ENCODE peak calls at places on chromosomes 16 and 17, in four cellular contexts. T is heart left ventricle, U is Karpas-422, J is tibial nerve. M is an unnamed sample.

GRCh38 chr17:82970818-82971610 is 108.4 kb upstream of the METRNL start:
- DNase-seq in T (no peak), J (no peak), U (no peak), M (no peak)

GRCh38 chr17:1123397-1124237 is 56.2 kb downstream of the ABR start:
- DNase-seq in T (no peak), J (no peak), U (no peak), M (no peak)

GRCh38 chr16:68490829-68491575 is 42.7 kb upstream of the SMPD3 start:
- DNase-seq in J (no peak), T (no peak), U (peak; percentile 53), M (no peak)

GRCh38 chr16:49652441-49653175 is 203.3 kb downstream of the ZNF423 start:
- DNase-seq in T (peak; percentile 43), U (no peak), J (peak; percentile 46), M (peak; percentile 85)

GRCh38 chr16:85153656-85154091 is 41.4 kb upstream of the CIBAR2 start:
- DNase-seq in J (no peak), U (no peak), T (peak; percentile 82), M (no peak)

GRCh38 chr17:7309628-7310027 is 2.2 kb downstream of the EIF5A start:
- DNase-seq in T (no peak), U (no peak), J (no peak), M (no peak)

GRCh38 chr17:2796164-2797140 is at the start of gene RAP1GAP2:
- DNase-seq in J (peak; percentile 34), U (no peak), T (peak; percentile 61), M (peak; percentile 77)

GRCh38 chr16:21326459-21326858 is 48.4 kb upstream of the CRYM start:
- DNase-seq in U (no peak), T (no peak), J (no peak), M (no peak)

GRCh38 chr17:1746975-1747543 is 4.4 kb downstream of the SERPINF2 start:
- DNase-seq in T (no peak), U (no peak), J (peak; percentile 56), M (no peak)

GRCh38 chr16:13391337-13391736 is 489.9 kb downstream of the SHISA9 start:
- DNase-seq in T (no peak), J (no peak), U (no peak), M (no peak)

GRCh38 chr16:3097266-3097665 is 1.8 kb downstream of the ZSCAN10 start:
- DNase-seq in U (no peak), J (no peak), T (no peak), M (no peak)
- H3K4me1 ChIP-seq in U (peaks cover 19% of the 10 kb centered on the region), J (peaks cover 7% of the 10 kb centered on the region), T (peaks cover 40% of the 10 kb centered on the region), M (peaks cover 8% of the 10 kb centered on the region)

DNA sequence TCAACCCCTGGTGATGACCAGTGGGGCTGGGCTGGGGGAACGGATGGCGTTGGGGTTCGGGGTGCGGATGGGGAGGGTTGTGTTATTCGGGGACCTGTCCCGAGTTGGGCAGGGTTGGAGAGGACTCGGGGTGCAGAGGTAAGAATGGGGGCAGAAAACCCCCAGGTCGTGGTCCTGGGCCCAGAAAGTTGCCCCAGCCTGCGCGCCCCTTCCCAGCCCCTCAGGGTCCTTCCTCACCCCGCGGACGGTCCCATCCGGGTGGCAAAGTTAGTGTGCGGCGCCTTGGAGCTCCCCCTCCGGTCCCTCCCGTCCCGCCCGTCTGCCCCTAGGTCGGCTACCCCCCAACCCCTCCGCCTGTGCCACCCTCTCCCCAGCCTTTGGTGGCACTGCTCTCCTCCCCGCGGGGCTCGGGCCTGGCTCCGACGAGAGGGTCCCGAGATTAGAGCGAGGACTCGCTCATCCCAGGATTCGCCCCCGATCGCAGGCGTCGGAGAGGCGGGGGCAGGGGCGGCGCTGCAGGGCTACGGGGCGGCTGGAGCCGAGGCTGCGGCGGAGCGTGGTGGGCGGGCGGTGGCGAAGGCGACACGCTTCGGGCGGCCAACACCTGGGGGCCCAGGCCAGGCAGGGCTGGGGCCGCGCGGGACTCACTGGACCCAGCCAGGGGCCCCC is 1.1 kb downstream of the MGAT5B start:
- DNase-seq in J (no peak), T (no peak), U (no peak), M (no peak)
- H3K4me3 ChIP-seq in J (no peak overlapping the region), T (no peak overlapping the region), U (no peak overlapping the region), M (peak overlapping the region; percentile 43)

DNA sequence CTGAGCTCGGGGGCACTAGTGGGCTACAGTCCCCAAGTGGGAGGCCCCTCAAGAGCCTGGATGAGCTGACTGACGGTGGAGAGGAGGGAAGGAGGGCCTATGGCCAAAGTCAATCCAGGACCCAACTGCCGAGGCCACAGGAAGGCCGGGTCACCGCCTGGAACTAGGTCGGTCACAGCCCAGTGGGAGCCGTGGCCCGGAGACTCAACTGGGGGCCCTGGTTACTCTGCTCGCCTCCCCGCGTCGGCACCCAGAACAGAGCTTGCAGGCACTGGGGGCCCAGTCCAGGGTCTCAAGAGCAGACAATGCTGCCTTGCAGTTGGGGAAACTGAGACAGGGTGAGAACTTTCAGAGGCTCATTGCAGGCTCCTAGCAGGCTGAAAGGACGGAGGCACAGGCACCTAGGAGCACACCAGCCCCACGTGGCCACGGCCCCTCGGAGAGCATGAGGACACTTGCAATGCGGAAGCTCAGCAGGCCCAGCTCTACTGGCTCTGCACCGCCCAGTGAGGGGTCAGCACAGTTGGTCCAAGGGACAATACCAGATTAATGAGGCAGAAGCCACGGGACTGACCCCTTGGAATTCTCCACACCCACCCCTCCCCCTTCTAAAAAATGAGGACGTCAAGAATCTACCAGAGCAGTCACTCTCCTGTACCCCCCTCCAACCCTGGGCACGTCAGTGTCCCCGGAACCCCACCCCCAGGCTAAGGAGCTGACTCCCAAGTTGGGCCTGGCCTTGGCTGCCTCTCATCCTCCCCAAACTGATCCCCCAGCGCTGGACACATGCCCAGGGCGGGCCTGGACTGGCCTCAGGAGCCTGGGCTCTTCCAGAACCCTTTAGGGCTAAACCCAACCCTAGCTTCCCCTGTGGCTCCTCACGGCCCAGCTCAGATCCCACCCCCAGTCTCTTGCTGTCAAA is 2.2 kb downstream of the HS3ST6 start:
- DNase-seq in U (no peak), J (no peak), T (no peak), M (no peak)
- H3K27me3 ChIP-seq in U (no peaks in the 10 kb centered on the region), J (peaks cover 76% of the 10 kb centered on the region), T (peaks cover 65% of the 10 kb centered on the region), M (peaks cover 78% of the 10 kb centered on the region)

DNA sequence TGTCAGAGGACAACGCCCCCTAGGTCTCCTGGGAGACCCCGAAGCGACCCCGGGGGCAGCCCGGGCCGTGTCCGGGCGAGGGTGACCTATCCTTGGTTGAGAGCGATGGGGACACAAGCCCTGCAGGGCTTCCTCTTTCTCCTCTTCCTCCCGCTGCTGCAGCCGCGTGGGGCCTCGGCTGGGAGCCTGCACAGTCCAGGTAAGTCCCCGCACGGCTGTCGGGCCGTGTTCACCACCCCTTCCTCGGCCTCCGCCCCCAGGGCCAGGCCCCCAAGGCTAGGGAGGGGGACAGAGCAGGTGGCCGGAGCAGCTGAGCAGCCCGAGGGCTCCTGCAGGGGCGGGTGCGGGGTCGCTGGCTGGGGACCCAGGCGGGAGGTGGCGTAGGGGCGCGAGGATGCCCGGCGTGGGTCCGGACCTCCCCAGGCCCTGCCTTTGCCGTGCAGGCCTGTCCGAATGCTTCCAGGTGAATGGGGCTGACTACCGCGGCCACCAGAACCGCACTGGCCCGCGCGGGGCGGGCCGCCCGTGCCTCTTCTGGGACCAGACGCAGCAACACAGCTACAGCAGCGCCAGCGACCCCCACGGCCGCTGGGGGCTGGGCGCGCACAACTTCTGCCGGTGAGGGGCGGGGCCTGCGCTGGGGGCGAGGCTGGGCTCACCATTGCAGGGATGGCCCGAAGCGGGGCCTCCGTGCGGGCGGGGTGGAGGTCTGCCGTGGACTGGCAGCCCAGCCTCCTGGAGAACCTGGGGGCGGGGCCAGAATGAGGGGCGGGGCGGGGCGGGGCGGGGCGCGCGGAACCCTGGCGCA is 545 bp downstream of the KREMEN2 start:
- DNase-seq in J (no peak), T (peak; percentile 28), U (peak; percentile 96), M (no peak)
- H3K4me1 ChIP-seq in J (peaks cover 72% of the 10 kb centered on the region), T (peaks cover 51% of the 10 kb centered on the region), U (peaks cover 58% of the 10 kb centered on the region), M (peaks cover 59% of the 10 kb centered on the region)

GRCh38 chr17:35175638-35176415 is 18.4 kb downstream of the SLC35G3 start:
- DNase-seq in J (no peak), U (no peak), T (no peak), M (no peak)

GRCh38 chr17:35171834-35172233 is 22.4 kb downstream of the SLC35G3 start:
- DNase-seq in U (no peak), J (no peak), T (no peak), M (no peak)

GRCh38 chr17:35170968-35171771 is 23.0 kb downstream of the SLC35G3 start:
- DNase-seq in U (no peak), T (no peak), J (no peak), M (no peak)

GRCh38 chr17:35169964-35170363 is 22.3 kb downstream of the UNC45B start:
- DNase-seq in J (no peak), T (no peak), U (no peak), M (no peak)

GRCh38 chr17:35174835-35175334 is 19.3 kb downstream of the SLC35G3 start:
- DNase-seq in J (no peak), T (no peak), U (no peak), M (no peak)
- H3K4me3 ChIP-seq in J (no peak overlapping the region), T (no peak overlapping the region), U (no peak overlapping the region), M (no peak overlapping the region)

GRCh38 chr16:77562497-77562896 is 127.7 kb upstream of the ADAMTS18 start:
- DNase-seq in U (no peak), J (no peak), T (no peak), M (no peak)
- H3K27me3 ChIP-seq in U (no peaks in the 10 kb centered on the region), J (no peaks in the 10 kb centered on the region), T (no peaks in the 10 kb centered on the region), M (no peaks in the 10 kb centered on the region)

GRCh38 chr17:78723001-78723796 is 58.9 kb downstream of the CYTH1 start:
- DNase-seq in T (peak; percentile 58), U (no peak), J (no peak), M (peak; percentile 89)
- H3K4me1 ChIP-seq in T (peaks cover 93% of the 10 kb centered on the region), U (peaks cover 27% of the 10 kb centered on the region), J (peaks cover 75% of the 10 kb centered on the region), M (peaks cover 60% of the 10 kb centered on the region)

GRCh38 chr16:27217256-27217655 is 13.9 kb downstream of the KDM8 start:
- DNase-seq in U (peak; percentile 57), T (no peak), J (no peak), M (no peak)
- H3K4me3 ChIP-seq in U (no peak overlapping the region), T (no peak overlapping the region), J (no peak overlapping the region), M (no peak overlapping the region)

GRCh38 chr17:79741751-79742588 is 11.2 kb downstream of the ENPP7 start:
- DNase-seq in T (peak; percentile 69), U (peak; percentile 78), J (peak; percentile 43), M (peak; percentile 73)
- H3K27me3 ChIP-seq in T (peaks cover 52% of the 10 kb centered on the region), U (no peaks in the 10 kb centered on the region), J (peaks cover 70% of the 10 kb centered on the region), M (peaks cover 13% of the 10 kb centered on the region)

DNA sequence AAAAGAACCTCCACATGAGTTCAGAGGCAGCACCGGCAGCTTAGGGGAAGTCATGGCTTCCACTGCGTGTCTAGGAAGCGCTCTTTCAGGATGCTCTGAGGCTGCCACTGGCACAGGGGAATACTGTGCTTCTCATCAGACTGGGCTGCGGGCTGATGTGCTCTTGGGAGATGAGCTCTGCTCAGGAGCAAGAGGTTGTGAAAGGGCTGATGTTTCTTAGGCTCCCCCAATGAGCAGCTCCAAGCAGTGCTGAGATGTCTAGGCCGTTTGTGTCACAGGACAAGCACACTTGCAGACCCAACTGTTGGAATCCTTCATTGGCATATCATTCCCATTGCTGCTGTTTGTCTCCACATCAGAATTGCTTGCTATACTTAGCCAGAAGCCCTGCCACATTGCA is 3.6 kb downstream of the SP2 start:
- DNase-seq in J (no peak), T (no peak), U (no peak), M (no peak)
- H3K4me1 ChIP-seq in J (peaks cover 83% of the 10 kb centered on the region), T (peaks cover 67% of the 10 kb centered on the region), U (peaks cover 32% of the 10 kb centered on the region), M (peaks cover 30% of the 10 kb centered on the region)

M was measured in sigmoid colon.